ENCODE peak calls at places on chromosomes 13 and 19, in five cellular contexts. One of them, this sample, is unnamed. For H3K4me1, the result is how much of the 10 kb centered on the place peaks cover.

GRCh38 chr13:60623131-60623530 is 226.1 kb downstream of the TDRD3 start:
- DNase-seq in thoracic aorta: no peak
- DNase-seq in Caco-2: no peak
- DNase-seq in heart left ventricle: no peak
- DNase-seq in cardiac muscle cell: no peak
- DNase-seq in this sample: no peak

GRCh38 chr19:16886305-16886880 is 2.4 kb upstream of the F2RL3 start:
- DNase-seq in cardiac muscle cell: no peak
- DNase-seq in Caco-2: peak
- DNase-seq in heart left ventricle: peak
- DNase-seq in thoracic aorta: no peak
- DNase-seq in this sample: no peak

GRCh38 chr19:13597625-13598024 is 91.3 kb upstream of the CACNA1A start:
- DNase-seq in heart left ventricle: peak
- DNase-seq in thoracic aorta: no peak
- DNase-seq in Caco-2: peak
- DNase-seq in cardiac muscle cell: peak
- DNase-seq in this sample: peak

GRCh38 chr19:33580026-33580644 is 41.6 kb upstream of the CHST8 start:
- DNase-seq in cardiac muscle cell: no peak
- DNase-seq in heart left ventricle: no peak
- DNase-seq in thoracic aorta: no peak
- DNase-seq in Caco-2: no peak
- DNase-seq in this sample: no peak

GRCh38 chr19:13214036-13214730 is 64.0 kb downstream of the IER2 start:
- DNase-seq in cardiac muscle cell: no peak
- DNase-seq in Caco-2: no peak
- DNase-seq in thoracic aorta: no peak
- DNase-seq in heart left ventricle: no peak
- DNase-seq in this sample: no peak

GRCh38 chr13:105177265-105177900 is 1358.1 kb downstream of the EFNB2 start:
- DNase-seq in thoracic aorta: no peak
- DNase-seq in cardiac muscle cell: no peak
- DNase-seq in Caco-2: no peak
- DNase-seq in heart left ventricle: no peak
- DNase-seq in this sample: no peak

GRCh38 chr19:42216653-42217521 is 590 bp downstream of the DEDD2 start:
- DNase-seq in thoracic aorta: no peak
- DNase-seq in cardiac muscle cell: peak
- DNase-seq in heart left ventricle: peak
- DNase-seq in Caco-2: peak
- DNase-seq in this sample: peak

GRCh38 chr13:59963827-59964226 is 199.9 kb downstream of the DIAPH3 start:
- DNase-seq in thoracic aorta: no peak
- DNase-seq in heart left ventricle: no peak
- DNase-seq in Caco-2: no peak
- DNase-seq in cardiac muscle cell: no peak
- DNase-seq in this sample: no peak

GRCh38 chr19:56839665-56840451 is 668 bp downstream of the PEG3 start:
- DNase-seq in thoracic aorta: peak
- DNase-seq in cardiac muscle cell: no peak
- DNase-seq in heart left ventricle: peak
- DNase-seq in Caco-2: no peak
- DNase-seq in this sample: no peak

GRCh38 chr13:34300559-34300958 is 482.6 kb downstream of the RFC3 start:
- DNase-seq in Caco-2: no peak
- DNase-seq in heart left ventricle: no peak
- DNase-seq in thoracic aorta: no peak
- DNase-seq in cardiac muscle cell: no peak
- DNase-seq in this sample: no peak

GRCh38 chr19:35641515-35642151 is at the start of gene ETV2:
- DNase-seq in heart left ventricle: peak
- DNase-seq in Caco-2: no peak
- DNase-seq in thoracic aorta: no peak
- DNase-seq in cardiac muscle cell: peak
- DNase-seq in this sample: peak

GRCh38 chr19:4359627-4360000 is 16.3 kb downstream of the MPND start:
- DNase-seq in cardiac muscle cell: no peak
- DNase-seq in heart left ventricle: no peak
- DNase-seq in thoracic aorta: no peak
- DNase-seq in Caco-2: no peak
- DNase-seq in this sample: no peak

GRCh38 chr13:31131470-31131961 is 30.2 kb downstream of the HSPH1 start:
- DNase-seq in Caco-2: no peak
- DNase-seq in cardiac muscle cell: no peak
- DNase-seq in heart left ventricle: no peak
- DNase-seq in thoracic aorta: no peak
- DNase-seq in this sample: no peak

GRCh38 chr19:16168465-16169081 is 4.8 kb downstream of the CIB3 start:
- DNase-seq in thoracic aorta: no peak
- DNase-seq in heart left ventricle: no peak
- DNase-seq in cardiac muscle cell: no peak
- DNase-seq in Caco-2: no peak
- DNase-seq in this sample: peak

GRCh38 chr13:40985596-40986327 is 33.4 kb downstream of the ELF1 start:
- DNase-seq in Caco-2: no peak
- DNase-seq in cardiac muscle cell: no peak
- DNase-seq in thoracic aorta: no peak
- DNase-seq in heart left ventricle: no peak
- DNase-seq in this sample: no peak

GRCh38 chr19:47284324-47284899 is 9.7 kb downstream of the INAFM1 start:
- DNase-seq in Caco-2: peak
- DNase-seq in cardiac muscle cell: peak
- DNase-seq in thoracic aorta: no peak
- DNase-seq in heart left ventricle: no peak
- DNase-seq in this sample: peak

GRCh38 chr13:28657784-28658538 is 969 bp upstream of the POMP start:
- DNase-seq in thoracic aorta: no peak
- DNase-seq in cardiac muscle cell: no peak
- DNase-seq in Caco-2: no peak
- DNase-seq in heart left ventricle: no peak
- DNase-seq in this sample: peak

GRCh38 chr19:51751655-51752054 is at the start of gene FPR1:
- DNase-seq in heart left ventricle: peak
- DNase-seq in Caco-2: no peak
- DNase-seq in thoracic aorta: no peak
- DNase-seq in cardiac muscle cell: no peak
- DNase-seq in this sample: peak

GRCh38 chr19:11361037-11361770 is 6.0 kb downstream of the PLPPR2 start:
- DNase-seq in cardiac muscle cell: peak
- DNase-seq in heart left ventricle: no peak
- DNase-seq in thoracic aorta: no peak
- DNase-seq in Caco-2: peak
- DNase-seq in this sample: peak

GRCh38 chr19:1266818-1267440 is 2.2 kb upstream of the CIRBP start:
- DNase-seq in heart left ventricle: peak
- DNase-seq in cardiac muscle cell: peak
- DNase-seq in thoracic aorta: no peak
- DNase-seq in Caco-2: peak
- DNase-seq in this sample: peak

GRCh38 chr13:28059214-28059613 is 41.2 kb downstream of the FLT3 start:
- DNase-seq in heart left ventricle: no peak
- DNase-seq in thoracic aorta: no peak
- DNase-seq in cardiac muscle cell: peak
- DNase-seq in Caco-2: peak
- DNase-seq in this sample: peak

GRCh38 chr13:95620498-95621140 is 23.9 kb downstream of the DZIP1 start:
- DNase-seq in Caco-2: no peak
- DNase-seq in heart left ventricle: no peak
- DNase-seq in thoracic aorta: no peak
- DNase-seq in cardiac muscle cell: no peak
- DNase-seq in this sample: no peak

GRCh38 chr19:48433337-48433736 is 12.4 kb upstream of the GRWD1 start:
- DNase-seq in heart left ventricle: no peak
- DNase-seq in cardiac muscle cell: no peak
- DNase-seq in Caco-2: no peak
- DNase-seq in thoracic aorta: no peak
- DNase-seq in this sample: no peak

DNA sequence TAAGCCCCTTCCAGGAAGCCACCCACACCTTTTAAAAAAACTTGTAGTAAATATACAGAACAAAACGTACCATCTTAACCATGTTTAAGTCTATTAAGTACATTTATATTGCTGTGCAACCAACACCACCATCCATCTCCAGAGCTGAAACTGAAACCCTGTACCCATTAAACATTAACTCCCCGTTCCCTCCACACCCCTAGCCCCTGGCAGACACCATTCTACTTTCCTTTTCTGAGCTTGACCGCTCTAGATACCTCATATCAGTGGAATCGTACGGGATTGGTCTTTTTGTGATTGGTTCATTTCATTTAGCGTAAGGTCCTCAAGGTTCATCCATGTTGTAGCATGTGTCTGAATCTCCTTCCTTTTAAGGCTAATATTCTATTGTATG is 13.0 kb upstream of the SPATA13 start:
- DNase-seq in cardiac muscle cell: no peak
- DNase-seq in heart left ventricle: no peak
- DNase-seq in Caco-2: no peak
- DNase-seq in thoracic aorta: no peak
- DNase-seq in this sample: no peak
- H3K4me1 ChIP-seq in cardiac muscle cell: under half
- H3K4me1 ChIP-seq in heart left ventricle: under half
- H3K4me1 ChIP-seq in Caco-2: under half
- H3K4me1 ChIP-seq in thoracic aorta: under half
- H3K4me1 ChIP-seq in this sample: under half

DNA sequence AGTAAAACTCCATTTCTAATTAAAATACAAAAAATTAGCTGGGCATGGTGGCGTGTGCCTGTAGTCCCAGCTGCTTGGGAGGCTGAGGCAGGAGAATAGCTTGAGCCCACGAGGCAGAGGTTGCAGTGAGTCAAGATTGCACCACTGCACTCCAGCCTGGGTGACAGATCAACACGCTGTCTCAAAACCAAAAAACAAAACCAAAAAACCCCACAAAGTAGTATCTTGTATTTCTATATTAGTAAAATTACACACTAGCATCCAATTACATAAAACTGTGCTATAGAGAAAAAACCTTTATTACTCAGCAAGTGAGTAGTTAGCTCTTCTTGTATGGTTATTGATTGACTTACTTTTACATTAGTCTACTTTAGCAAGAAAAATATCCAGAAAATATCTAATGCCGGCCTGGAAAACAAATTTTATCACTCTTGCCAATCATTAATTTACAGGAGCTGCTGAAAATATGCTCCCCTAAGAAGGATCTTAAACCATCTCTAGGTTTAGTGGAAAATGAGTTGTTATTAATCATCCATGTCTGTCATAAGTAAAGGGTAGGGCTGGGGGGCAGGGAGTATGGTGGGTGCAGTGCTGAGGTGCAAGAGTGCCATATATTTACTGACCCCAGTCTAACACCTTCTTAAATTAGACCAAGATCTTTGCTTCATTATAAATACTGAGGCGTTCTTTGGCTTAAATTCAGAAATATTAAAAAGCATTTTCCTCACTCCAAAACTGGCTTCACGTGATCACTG is 44.2 kb downstream of the UBL3 start:
- DNase-seq in thoracic aorta: no peak
- DNase-seq in Caco-2: no peak
- DNase-seq in cardiac muscle cell: no peak
- DNase-seq in heart left ventricle: no peak
- DNase-seq in this sample: no peak
- H3K4me1 ChIP-seq in thoracic aorta: under half
- H3K4me1 ChIP-seq in Caco-2: under half
- H3K4me1 ChIP-seq in cardiac muscle cell: under half
- H3K4me1 ChIP-seq in heart left ventricle: under half
- H3K4me1 ChIP-seq in this sample: under half

GRCh38 chr13:99227331-99227900 is 26.8 kb downstream of the UBAC2 start:
- DNase-seq in heart left ventricle: no peak
- DNase-seq in Caco-2: no peak
- DNase-seq in cardiac muscle cell: no peak
- DNase-seq in thoracic aorta: no peak
- DNase-seq in this sample: no peak

GRCh38 chr13:99230991-99231390 is 27.2 kb downstream of the GPR18 start:
- DNase-seq in Caco-2: no peak
- DNase-seq in thoracic aorta: no peak
- DNase-seq in cardiac muscle cell: no peak
- DNase-seq in heart left ventricle: no peak
- DNase-seq in this sample: peak

GRCh38 chr13:99228737-99229691 is 28.4 kb downstream of the UBAC2 start:
- DNase-seq in cardiac muscle cell: no peak
- DNase-seq in Caco-2: no peak
- DNase-seq in heart left ventricle: no peak
- DNase-seq in thoracic aorta: no peak
- DNase-seq in this sample: peak

GRCh38 chr13:99226493-99226892 is 25.8 kb downstream of the UBAC2 start:
- DNase-seq in cardiac muscle cell: no peak
- DNase-seq in heart left ventricle: no peak
- DNase-seq in Caco-2: no peak
- DNase-seq in thoracic aorta: no peak
- DNase-seq in this sample: no peak

DNA sequence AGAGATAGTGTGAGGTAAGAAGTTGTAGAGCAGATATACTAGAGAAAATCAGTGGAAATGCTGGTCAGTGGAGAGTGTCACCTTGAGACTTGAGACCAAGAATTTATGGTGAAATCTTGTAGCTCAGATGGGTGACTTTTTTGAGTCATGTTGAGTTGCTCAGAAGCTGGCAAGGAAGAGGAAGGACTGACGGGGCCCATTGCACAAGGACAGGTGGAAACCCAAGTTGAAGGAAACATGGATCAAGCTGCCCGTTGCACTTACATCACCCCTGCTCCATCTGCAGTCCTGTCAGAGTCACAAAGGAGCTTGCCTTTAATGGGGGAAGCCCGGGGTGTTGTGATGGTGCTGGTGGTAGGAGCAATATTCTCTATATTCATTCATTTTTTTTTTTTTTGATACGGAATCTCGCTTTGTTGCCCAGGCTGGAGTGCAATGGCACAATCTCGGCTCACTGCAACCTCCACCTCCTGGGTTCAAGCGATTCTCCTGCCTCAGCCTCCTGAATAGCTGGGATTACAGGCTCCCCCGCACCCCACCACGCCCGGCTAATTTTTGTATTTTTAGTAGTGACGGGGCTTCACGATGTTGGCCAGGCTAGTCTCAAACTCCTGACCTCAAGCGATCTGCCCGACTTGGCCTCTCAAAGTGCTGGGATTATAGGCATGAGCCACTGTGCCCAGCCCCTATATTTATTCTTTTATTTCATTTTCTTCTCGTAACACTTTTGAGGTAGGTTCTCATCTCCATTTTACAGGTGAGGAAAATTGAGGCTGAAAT is 27.4 kb downstream of the UBAC2 start:
- DNase-seq in heart left ventricle: no peak
- DNase-seq in cardiac muscle cell: no peak
- DNase-seq in thoracic aorta: no peak
- DNase-seq in Caco-2: no peak
- DNase-seq in this sample: peak
- H3K4me1 ChIP-seq in heart left ventricle: half or more
- H3K4me1 ChIP-seq in cardiac muscle cell: under half
- H3K4me1 ChIP-seq in thoracic aorta: under half
- H3K4me1 ChIP-seq in Caco-2: under half
- H3K4me1 ChIP-seq in this sample: half or more

GRCh38 chr13:79395881-79396280 is 10.2 kb downstream of the RBM26 start:
- DNase-seq in cardiac muscle cell: no peak
- DNase-seq in Caco-2: no peak
- DNase-seq in heart left ventricle: no peak
- DNase-seq in thoracic aorta: no peak
- DNase-seq in this sample: no peak
- H3K4me1 ChIP-seq in cardiac muscle cell: under half
- H3K4me1 ChIP-seq in Caco-2: under half
- H3K4me1 ChIP-seq in heart left ventricle: under half
- H3K4me1 ChIP-seq in thoracic aorta: under half
- H3K4me1 ChIP-seq in this sample: under half

This sample was measured in Karpas-422.